ENCODE peak calls at places on chromosomes 1 and 21, in seven cellular contexts. One of them, this sample, is unnamed.

GRCh38 chr1:27127419-27127818 is 27.5 kb downstream of the SLC9A1 start:
- DNase-seq in caudate nucleus: no peak
- DNase-seq in activated CD4-positive, alpha-beta T cell treated with anti-CD3 and anti-CD28 coated beads, Interleukin-2, amount 50 U/mL, for 4 hours: no peak
- DNase-seq in SJCRH30: no peak
- DNase-seq in GM13977: no peak
- DNase-seq in T-cell: no peak
- DNase-seq in astrocyte of the cerebellum: no peak
- DNase-seq in this sample: no peak

GRCh38 chr1:39205102-39205780 is 746 bp downstream of the MACF1 start:
- DNase-seq in caudate nucleus: no peak
- DNase-seq in activated CD4-positive, alpha-beta T cell treated with anti-CD3 and anti-CD28 coated beads, Interleukin-2, amount 50 U/mL, for 4 hours: peak; percentile 70
- DNase-seq in SJCRH30: peak; percentile 43
- DNase-seq in GM13977: peak; percentile 39
- DNase-seq in T-cell: peak; percentile 23
- DNase-seq in astrocyte of the cerebellum: no peak
- DNase-seq in this sample: peak; percentile 52

GRCh38 chr1:53134961-53135734 is 7.3 kb downstream of the SLC1A7 start:
- DNase-seq in caudate nucleus: no peak
- DNase-seq in activated CD4-positive, alpha-beta T cell treated with anti-CD3 and anti-CD28 coated beads, Interleukin-2, amount 50 U/mL, for 4 hours: no peak
- DNase-seq in SJCRH30: no peak
- DNase-seq in GM13977: no peak
- DNase-seq in T-cell: no peak
- DNase-seq in astrocyte of the cerebellum: no peak
- DNase-seq in this sample: peak; percentile 80

GRCh38 chr21:34576043-34576466 is 38.9 kb downstream of the RCAN1 start:
- DNase-seq in caudate nucleus: no peak
- DNase-seq in activated CD4-positive, alpha-beta T cell treated with anti-CD3 and anti-CD28 coated beads, Interleukin-2, amount 50 U/mL, for 4 hours: no peak
- DNase-seq in SJCRH30: no peak
- DNase-seq in GM13977: no peak
- DNase-seq in T-cell: no peak
- DNase-seq in astrocyte of the cerebellum: no peak
- DNase-seq in this sample: no peak

GRCh38 chr1:110647254-110647891 is 27.4 kb downstream of the KCNA3 start:
- DNase-seq in caudate nucleus: no peak
- DNase-seq in activated CD4-positive, alpha-beta T cell treated with anti-CD3 and anti-CD28 coated beads, Interleukin-2, amount 50 U/mL, for 4 hours: no peak
- DNase-seq in SJCRH30: no peak
- DNase-seq in GM13977: no peak
- DNase-seq in T-cell: no peak
- DNase-seq in astrocyte of the cerebellum: no peak
- DNase-seq in this sample: no peak

GRCh38 chr1:59171788-59172187 is 125.1 kb upstream of the FGGY start:
- DNase-seq in caudate nucleus: no peak
- DNase-seq in activated CD4-positive, alpha-beta T cell treated with anti-CD3 and anti-CD28 coated beads, Interleukin-2, amount 50 U/mL, for 4 hours: no peak
- DNase-seq in SJCRH30: no peak
- DNase-seq in GM13977: no peak
- DNase-seq in T-cell: no peak
- DNase-seq in astrocyte of the cerebellum: no peak
- DNase-seq in this sample: peak; percentile 17

GRCh38 chr1:116842654-116843053 is 67.1 kb upstream of the PTGFRN start:
- DNase-seq in caudate nucleus: no peak
- DNase-seq in activated CD4-positive, alpha-beta T cell treated with anti-CD3 and anti-CD28 coated beads, Interleukin-2, amount 50 U/mL, for 4 hours: no peak
- DNase-seq in SJCRH30: no peak
- DNase-seq in GM13977: no peak
- DNase-seq in T-cell: no peak
- DNase-seq in astrocyte of the cerebellum: no peak
- DNase-seq in this sample: no peak

GRCh38 chr1:201275266-201275666 is 8.0 kb upstream of the PKP1 start:
- DNase-seq in caudate nucleus: no peak
- DNase-seq in activated CD4-positive, alpha-beta T cell treated with anti-CD3 and anti-CD28 coated beads, Interleukin-2, amount 50 U/mL, for 4 hours: no peak
- DNase-seq in SJCRH30: peak; percentile 77
- DNase-seq in GM13977: no peak
- DNase-seq in T-cell: no peak
- DNase-seq in astrocyte of the cerebellum: peak; percentile 36
- DNase-seq in this sample: peak; percentile 94

GRCh38 chr1:46184920-46185658 is 8.8 kb upstream of the P3R3URF start:
- DNase-seq in caudate nucleus: no peak
- DNase-seq in activated CD4-positive, alpha-beta T cell treated with anti-CD3 and anti-CD28 coated beads, Interleukin-2, amount 50 U/mL, for 4 hours: peak; percentile 36
- DNase-seq in SJCRH30: no peak
- DNase-seq in GM13977: no peak
- DNase-seq in T-cell: no peak
- DNase-seq in astrocyte of the cerebellum: no peak
- DNase-seq in this sample: no peak

GRCh38 chr1:83619497-83619896 is 379.4 kb downstream of the TTLL7 start:
- DNase-seq in caudate nucleus: no peak
- DNase-seq in activated CD4-positive, alpha-beta T cell treated with anti-CD3 and anti-CD28 coated beads, Interleukin-2, amount 50 U/mL, for 4 hours: no peak
- DNase-seq in SJCRH30: no peak
- DNase-seq in GM13977: no peak
- DNase-seq in T-cell: no peak
- DNase-seq in astrocyte of the cerebellum: no peak
- DNase-seq in this sample: no peak

GRCh38 chr1:38208720-38209632 is 162.4 kb upstream of the POU3F1 start:
- DNase-seq in caudate nucleus: no peak
- DNase-seq in activated CD4-positive, alpha-beta T cell treated with anti-CD3 and anti-CD28 coated beads, Interleukin-2, amount 50 U/mL, for 4 hours: no peak
- DNase-seq in SJCRH30: no peak
- DNase-seq in GM13977: peak; percentile 58
- DNase-seq in T-cell: no peak
- DNase-seq in astrocyte of the cerebellum: no peak
- DNase-seq in this sample: no peak

GRCh38 chr1:29586215-29586614 is 349.9 kb downstream of the PTPRU start:
- DNase-seq in caudate nucleus: no peak
- DNase-seq in activated CD4-positive, alpha-beta T cell treated with anti-CD3 and anti-CD28 coated beads, Interleukin-2, amount 50 U/mL, for 4 hours: no peak
- DNase-seq in SJCRH30: no peak
- DNase-seq in GM13977: no peak
- DNase-seq in T-cell: no peak
- DNase-seq in astrocyte of the cerebellum: no peak
- DNase-seq in this sample: no peak

GRCh38 chr1:191592111-191592510 is 566.2 kb upstream of the RGS18 start:
- DNase-seq in caudate nucleus: no peak
- DNase-seq in activated CD4-positive, alpha-beta T cell treated with anti-CD3 and anti-CD28 coated beads, Interleukin-2, amount 50 U/mL, for 4 hours: no peak
- DNase-seq in SJCRH30: no peak
- DNase-seq in GM13977: no peak
- DNase-seq in T-cell: no peak
- DNase-seq in astrocyte of the cerebellum: no peak
- DNase-seq in this sample: no peak

GRCh38 chr1:207502726-207503125 is 6.8 kb downstream of the CR1 start:
- DNase-seq in caudate nucleus: no peak
- DNase-seq in activated CD4-positive, alpha-beta T cell treated with anti-CD3 and anti-CD28 coated beads, Interleukin-2, amount 50 U/mL, for 4 hours: no peak
- DNase-seq in SJCRH30: no peak
- DNase-seq in GM13977: no peak
- DNase-seq in T-cell: no peak
- DNase-seq in astrocyte of the cerebellum: no peak
- DNase-seq in this sample: no peak

GRCh38 chr1:150127868-150128267 is 21.8 kb upstream of the PLEKHO1 start:
- DNase-seq in caudate nucleus: no peak
- DNase-seq in activated CD4-positive, alpha-beta T cell treated with anti-CD3 and anti-CD28 coated beads, Interleukin-2, amount 50 U/mL, for 4 hours: no peak
- DNase-seq in SJCRH30: no peak
- DNase-seq in GM13977: no peak
- DNase-seq in T-cell: no peak
- DNase-seq in astrocyte of the cerebellum: no peak
- DNase-seq in this sample: no peak

GRCh38 chr1:154983776-154984466 is 777 bp downstream of the FLAD1 start:
- DNase-seq in caudate nucleus: no peak
- DNase-seq in activated CD4-positive, alpha-beta T cell treated with anti-CD3 and anti-CD28 coated beads, Interleukin-2, amount 50 U/mL, for 4 hours: no peak
- DNase-seq in SJCRH30: no peak
- DNase-seq in GM13977: no peak
- DNase-seq in T-cell: no peak
- DNase-seq in astrocyte of the cerebellum: no peak
- DNase-seq in this sample: no peak

GRCh38 chr1:175338447-175339135 is 146.0 kb upstream of the KIAA0040 start:
- DNase-seq in caudate nucleus: no peak
- DNase-seq in activated CD4-positive, alpha-beta T cell treated with anti-CD3 and anti-CD28 coated beads, Interleukin-2, amount 50 U/mL, for 4 hours: peak; percentile 57
- DNase-seq in SJCRH30: peak; percentile 8
- DNase-seq in GM13977: peak; percentile 33
- DNase-seq in T-cell: peak; percentile 48
- DNase-seq in astrocyte of the cerebellum: no peak
- DNase-seq in this sample: no peak

GRCh38 chr21:44407493-44407892 is 47.8 kb upstream of the LRRC3 start:
- DNase-seq in caudate nucleus: no peak
- DNase-seq in activated CD4-positive, alpha-beta T cell treated with anti-CD3 and anti-CD28 coated beads, Interleukin-2, amount 50 U/mL, for 4 hours: peak; percentile 14
- DNase-seq in SJCRH30: no peak
- DNase-seq in GM13977: peak; percentile 71
- DNase-seq in T-cell: no peak
- DNase-seq in astrocyte of the cerebellum: no peak
- DNase-seq in this sample: no peak

GRCh38 chr1:7227654-7228053 is 442.4 kb downstream of the CAMTA1 start:
- DNase-seq in caudate nucleus: no peak
- DNase-seq in activated CD4-positive, alpha-beta T cell treated with anti-CD3 and anti-CD28 coated beads, Interleukin-2, amount 50 U/mL, for 4 hours: no peak
- DNase-seq in SJCRH30: no peak
- DNase-seq in GM13977: no peak
- DNase-seq in T-cell: no peak
- DNase-seq in astrocyte of the cerebellum: no peak
- DNase-seq in this sample: no peak

GRCh38 chr1:112997781-112998180 is 41.8 kb upstream of the SLC16A1 start:
- DNase-seq in caudate nucleus: no peak
- DNase-seq in activated CD4-positive, alpha-beta T cell treated with anti-CD3 and anti-CD28 coated beads, Interleukin-2, amount 50 U/mL, for 4 hours: no peak
- DNase-seq in SJCRH30: no peak
- DNase-seq in GM13977: no peak
- DNase-seq in T-cell: no peak
- DNase-seq in astrocyte of the cerebellum: no peak
- DNase-seq in this sample: no peak

GRCh38 chr1:54955359-54955758 is 25.1 kb upstream of the TMEM61 start:
- DNase-seq in caudate nucleus: no peak
- DNase-seq in activated CD4-positive, alpha-beta T cell treated with anti-CD3 and anti-CD28 coated beads, Interleukin-2, amount 50 U/mL, for 4 hours: no peak
- DNase-seq in SJCRH30: no peak
- DNase-seq in GM13977: no peak
- DNase-seq in T-cell: no peak
- DNase-seq in astrocyte of the cerebellum: no peak
- DNase-seq in this sample: peak; percentile 42

GRCh38 chr1:26994772-26995625 is 1.5 kb downstream of the TRNP1 start:
- DNase-seq in caudate nucleus: no peak
- DNase-seq in activated CD4-positive, alpha-beta T cell treated with anti-CD3 and anti-CD28 coated beads, Interleukin-2, amount 50 U/mL, for 4 hours: no peak
- DNase-seq in SJCRH30: no peak
- DNase-seq in GM13977: no peak
- DNase-seq in T-cell: no peak
- DNase-seq in astrocyte of the cerebellum: no peak
- DNase-seq in this sample: peak; percentile 20

GRCh38 chr21:45420061-45420521 is 15.1 kb downstream of the COL18A1 start:
- DNase-seq in caudate nucleus: no peak
- DNase-seq in activated CD4-positive, alpha-beta T cell treated with anti-CD3 and anti-CD28 coated beads, Interleukin-2, amount 50 U/mL, for 4 hours: no peak
- DNase-seq in SJCRH30: no peak
- DNase-seq in GM13977: no peak
- DNase-seq in T-cell: no peak
- DNase-seq in astrocyte of the cerebellum: no peak
- DNase-seq in this sample: no peak

GRCh38 chr1:169361281-169361680 is 6.3 kb downstream of the NME7 start:
- DNase-seq in caudate nucleus: no peak
- DNase-seq in activated CD4-positive, alpha-beta T cell treated with anti-CD3 and anti-CD28 coated beads, Interleukin-2, amount 50 U/mL, for 4 hours: no peak
- DNase-seq in SJCRH30: no peak
- DNase-seq in GM13977: no peak
- DNase-seq in T-cell: no peak
- DNase-seq in astrocyte of the cerebellum: peak; percentile 57
- DNase-seq in this sample: no peak

GRCh38 chr1:117590273-117590925 is 15.4 kb upstream of the TENT5C start:
- DNase-seq in caudate nucleus: no peak
- DNase-seq in activated CD4-positive, alpha-beta T cell treated with anti-CD3 and anti-CD28 coated beads, Interleukin-2, amount 50 U/mL, for 4 hours: no peak
- DNase-seq in SJCRH30: no peak
- DNase-seq in GM13977: no peak
- DNase-seq in T-cell: no peak
- DNase-seq in astrocyte of the cerebellum: no peak
- DNase-seq in this sample: no peak

GRCh38 chr1:215569987-215570824 is 3.1 kb downstream of the KCTD3 start:
- DNase-seq in caudate nucleus: no peak
- DNase-seq in activated CD4-positive, alpha-beta T cell treated with anti-CD3 and anti-CD28 coated beads, Interleukin-2, amount 50 U/mL, for 4 hours: no peak
- DNase-seq in SJCRH30: no peak
- DNase-seq in GM13977: no peak
- DNase-seq in T-cell: no peak
- DNase-seq in astrocyte of the cerebellum: no peak
- DNase-seq in this sample: no peak

GRCh38 chr1:54883349-54884102 is 3.5 kb downstream of the DHCR24 start:
- DNase-seq in caudate nucleus: no peak
- DNase-seq in activated CD4-positive, alpha-beta T cell treated with anti-CD3 and anti-CD28 coated beads, Interleukin-2, amount 50 U/mL, for 4 hours: no peak
- DNase-seq in SJCRH30: no peak
- DNase-seq in GM13977: no peak
- DNase-seq in T-cell: no peak
- DNase-seq in astrocyte of the cerebellum: no peak
- DNase-seq in this sample: no peak

GRCh38 chr1:55585402-55585792 is 370.2 kb upstream of the USP24 start:
- DNase-seq in caudate nucleus: no peak
- DNase-seq in activated CD4-positive, alpha-beta T cell treated with anti-CD3 and anti-CD28 coated beads, Interleukin-2, amount 50 U/mL, for 4 hours: no peak
- DNase-seq in SJCRH30: no peak
- DNase-seq in GM13977: no peak
- DNase-seq in T-cell: no peak
- DNase-seq in astrocyte of the cerebellum: no peak
- DNase-seq in this sample: no peak

GRCh38 chr21:44958471-44959191 is 18.8 kb downstream of the SLX9 start:
- DNase-seq in caudate nucleus: no peak
- DNase-seq in activated CD4-positive, alpha-beta T cell treated with anti-CD3 and anti-CD28 coated beads, Interleukin-2, amount 50 U/mL, for 4 hours: no peak
- DNase-seq in SJCRH30: peak; percentile 64
- DNase-seq in GM13977: no peak
- DNase-seq in T-cell: no peak
- DNase-seq in astrocyte of the cerebellum: peak; percentile 79
- DNase-seq in this sample: no peak

GRCh38 chr21:44079446-44079845 is 27.8 kb upstream of the PWP2 start:
- DNase-seq in caudate nucleus: no peak
- DNase-seq in activated CD4-positive, alpha-beta T cell treated with anti-CD3 and anti-CD28 coated beads, Interleukin-2, amount 50 U/mL, for 4 hours: no peak
- DNase-seq in SJCRH30: no peak
- DNase-seq in GM13977: no peak
- DNase-seq in T-cell: no peak
- DNase-seq in astrocyte of the cerebellum: no peak
- DNase-seq in this sample: no peak

GRCh38 chr1:153058154-153058553 is 842 bp upstream of the SPRR2A start:
- DNase-seq in caudate nucleus: no peak
- DNase-seq in activated CD4-positive, alpha-beta T cell treated with anti-CD3 and anti-CD28 coated beads, Interleukin-2, amount 50 U/mL, for 4 hours: no peak
- DNase-seq in SJCRH30: no peak
- DNase-seq in GM13977: no peak
- DNase-seq in T-cell: no peak
- DNase-seq in astrocyte of the cerebellum: no peak
- DNase-seq in this sample: no peak

GRCh38 chr1:43383449-43383848 is 6.2 kb downstream of the MED8 start:
- DNase-seq in caudate nucleus: peak; percentile 6
- DNase-seq in activated CD4-positive, alpha-beta T cell treated with anti-CD3 and anti-CD28 coated beads, Interleukin-2, amount 50 U/mL, for 4 hours: no peak
- DNase-seq in SJCRH30: peak; percentile 44
- DNase-seq in GM13977: no peak
- DNase-seq in T-cell: no peak
- DNase-seq in astrocyte of the cerebellum: no peak
- DNase-seq in this sample: no peak

GRCh38 chr1:194295690-194296089 is 1109.3 kb upstream of the B3GALT2 start:
- DNase-seq in caudate nucleus: no peak
- DNase-seq in activated CD4-positive, alpha-beta T cell treated with anti-CD3 and anti-CD28 coated beads, Interleukin-2, amount 50 U/mL, for 4 hours: no peak
- DNase-seq in SJCRH30: no peak
- DNase-seq in GM13977: peak; percentile 12
- DNase-seq in T-cell: peak; percentile 19
- DNase-seq in astrocyte of the cerebellum: peak; percentile 26
- DNase-seq in this sample: peak; percentile 7

This sample was measured in RCC 7860.